ENCODE peak calls at places on chromosomes 1 and 21, in five cellular contexts. One of them, this sample, is unnamed.

GRCh38 chr1:19484793-19485361 is 462 bp downstream of the CAPZB start:
- DNase-seq in stimulated activated CD4-positive, alpha-beta T cell treated with anti-CD3 and anti-CD28 coated beads, Interleukin-2, amount 100 ng/mL, for 48 hours: no peak
- DNase-seq in neural progenitor cell: peak; percentile 65
- DNase-seq in lung microvascular endothelial cell: peak; percentile 46
- DNase-seq in renal cortical epithelial cell: no peak
- DNase-seq in this sample: no peak

GRCh38 chr1:68294354-68295066 is 62.2 kb upstream of the WLS start:
- DNase-seq in stimulated activated CD4-positive, alpha-beta T cell treated with anti-CD3 and anti-CD28 coated beads, Interleukin-2, amount 100 ng/mL, for 48 hours: no peak
- DNase-seq in neural progenitor cell: peak; percentile 32
- DNase-seq in lung microvascular endothelial cell: no peak
- DNase-seq in renal cortical epithelial cell: no peak
- DNase-seq in this sample: no peak

GRCh38 chr1:88740784-88741183 is 56.7 kb downstream of the PKN2 start:
- DNase-seq in stimulated activated CD4-positive, alpha-beta T cell treated with anti-CD3 and anti-CD28 coated beads, Interleukin-2, amount 100 ng/mL, for 48 hours: no peak
- DNase-seq in neural progenitor cell: no peak
- DNase-seq in lung microvascular endothelial cell: no peak
- DNase-seq in renal cortical epithelial cell: no peak
- DNase-seq in this sample: no peak

GRCh38 chr21:15326032-15326867 is 261.4 kb upstream of the NRIP1 start:
- DNase-seq in stimulated activated CD4-positive, alpha-beta T cell treated with anti-CD3 and anti-CD28 coated beads, Interleukin-2, amount 100 ng/mL, for 48 hours: no peak
- DNase-seq in neural progenitor cell: no peak
- DNase-seq in lung microvascular endothelial cell: no peak
- DNase-seq in renal cortical epithelial cell: no peak
- DNase-seq in this sample: no peak

GRCh38 chr1:195075973-195076372 is 1532.3 kb downstream of the KCNT2 start:
- DNase-seq in stimulated activated CD4-positive, alpha-beta T cell treated with anti-CD3 and anti-CD28 coated beads, Interleukin-2, amount 100 ng/mL, for 48 hours: no peak
- DNase-seq in neural progenitor cell: no peak
- DNase-seq in lung microvascular endothelial cell: no peak
- DNase-seq in renal cortical epithelial cell: no peak
- DNase-seq in this sample: no peak

GRCh38 chr1:115630342-115630741 is 11.4 kb upstream of the VANGL1 start:
- DNase-seq in stimulated activated CD4-positive, alpha-beta T cell treated with anti-CD3 and anti-CD28 coated beads, Interleukin-2, amount 100 ng/mL, for 48 hours: no peak
- DNase-seq in neural progenitor cell: no peak
- DNase-seq in lung microvascular endothelial cell: no peak
- DNase-seq in renal cortical epithelial cell: no peak
- DNase-seq in this sample: no peak

GRCh38 chr21:37338671-37339526 is 27.7 kb upstream of the DYRK1A start:
- DNase-seq in stimulated activated CD4-positive, alpha-beta T cell treated with anti-CD3 and anti-CD28 coated beads, Interleukin-2, amount 100 ng/mL, for 48 hours: no peak
- DNase-seq in neural progenitor cell: no peak
- DNase-seq in lung microvascular endothelial cell: peak; percentile 65
- DNase-seq in renal cortical epithelial cell: peak; percentile 67
- DNase-seq in this sample: no peak

GRCh38 chr1:207970329-207971038 is 59.6 kb upstream of the CD34 start:
- DNase-seq in stimulated activated CD4-positive, alpha-beta T cell treated with anti-CD3 and anti-CD28 coated beads, Interleukin-2, amount 100 ng/mL, for 48 hours: no peak
- DNase-seq in neural progenitor cell: no peak
- DNase-seq in lung microvascular endothelial cell: no peak
- DNase-seq in renal cortical epithelial cell: no peak
- DNase-seq in this sample: no peak

GRCh38 chr1:29471487-29472313 is 235.4 kb downstream of the PTPRU start:
- DNase-seq in stimulated activated CD4-positive, alpha-beta T cell treated with anti-CD3 and anti-CD28 coated beads, Interleukin-2, amount 100 ng/mL, for 48 hours: no peak
- DNase-seq in neural progenitor cell: no peak
- DNase-seq in lung microvascular endothelial cell: no peak
- DNase-seq in renal cortical epithelial cell: peak; percentile 3
- DNase-seq in this sample: no peak

GRCh38 chr1:58392083-58392482 is 154.4 kb downstream of the OMA1 start:
- DNase-seq in stimulated activated CD4-positive, alpha-beta T cell treated with anti-CD3 and anti-CD28 coated beads, Interleukin-2, amount 100 ng/mL, for 48 hours: no peak
- DNase-seq in neural progenitor cell: no peak
- DNase-seq in lung microvascular endothelial cell: no peak
- DNase-seq in renal cortical epithelial cell: no peak
- DNase-seq in this sample: peak; percentile 34

GRCh38 chr1:151945725-151946365 is 36.5 kb upstream of the THEM4 start:
- DNase-seq in stimulated activated CD4-positive, alpha-beta T cell treated with anti-CD3 and anti-CD28 coated beads, Interleukin-2, amount 100 ng/mL, for 48 hours: peak; percentile 65
- DNase-seq in neural progenitor cell: peak; percentile 16
- DNase-seq in lung microvascular endothelial cell: peak; percentile 98
- DNase-seq in renal cortical epithelial cell: peak; percentile 99
- DNase-seq in this sample: peak; percentile 31

GRCh38 chr1:113783254-113784103 is 24.2 kb upstream of the PHTF1 start:
- DNase-seq in stimulated activated CD4-positive, alpha-beta T cell treated with anti-CD3 and anti-CD28 coated beads, Interleukin-2, amount 100 ng/mL, for 48 hours: no peak
- DNase-seq in neural progenitor cell: no peak
- DNase-seq in lung microvascular endothelial cell: no peak
- DNase-seq in renal cortical epithelial cell: peak; percentile 15
- DNase-seq in this sample: peak; percentile 21

GRCh38 chr1:43499882-43500281 is 30.8 kb upstream of the PTPRF start:
- DNase-seq in stimulated activated CD4-positive, alpha-beta T cell treated with anti-CD3 and anti-CD28 coated beads, Interleukin-2, amount 100 ng/mL, for 48 hours: no peak
- DNase-seq in neural progenitor cell: no peak
- DNase-seq in lung microvascular endothelial cell: no peak
- DNase-seq in renal cortical epithelial cell: no peak
- DNase-seq in this sample: no peak

GRCh38 chr21:9780441-9780937 is 740.9 kb upstream of the TPTE start:
- DNase-seq in stimulated activated CD4-positive, alpha-beta T cell treated with anti-CD3 and anti-CD28 coated beads, Interleukin-2, amount 100 ng/mL, for 48 hours: no peak
- DNase-seq in neural progenitor cell: no peak
- DNase-seq in lung microvascular endothelial cell: no peak
- DNase-seq in renal cortical epithelial cell: no peak
- DNase-seq in this sample: no peak

GRCh38 chr1:38570576-38570975 is 289.0 kb downstream of the RRAGC start:
- DNase-seq in stimulated activated CD4-positive, alpha-beta T cell treated with anti-CD3 and anti-CD28 coated beads, Interleukin-2, amount 100 ng/mL, for 48 hours: no peak
- DNase-seq in neural progenitor cell: no peak
- DNase-seq in lung microvascular endothelial cell: no peak
- DNase-seq in renal cortical epithelial cell: no peak
- DNase-seq in this sample: no peak

GRCh38 chr1:93353286-93353685 is 7.6 kb downstream of the DR1 start:
- DNase-seq in stimulated activated CD4-positive, alpha-beta T cell treated with anti-CD3 and anti-CD28 coated beads, Interleukin-2, amount 100 ng/mL, for 48 hours: no peak
- DNase-seq in neural progenitor cell: no peak
- DNase-seq in lung microvascular endothelial cell: peak; percentile 19
- DNase-seq in renal cortical epithelial cell: no peak
- DNase-seq in this sample: no peak

GRCh38 chr1:113534875-113535274 is 144.6 kb downstream of the MAGI3 start:
- DNase-seq in stimulated activated CD4-positive, alpha-beta T cell treated with anti-CD3 and anti-CD28 coated beads, Interleukin-2, amount 100 ng/mL, for 48 hours: no peak
- DNase-seq in neural progenitor cell: no peak
- DNase-seq in lung microvascular endothelial cell: no peak
- DNase-seq in renal cortical epithelial cell: no peak
- DNase-seq in this sample: no peak

GRCh38 chr1:223748405-223748772 is 36.0 kb downstream of the CAPN2 start:
- DNase-seq in stimulated activated CD4-positive, alpha-beta T cell treated with anti-CD3 and anti-CD28 coated beads, Interleukin-2, amount 100 ng/mL, for 48 hours: no peak
- DNase-seq in neural progenitor cell: no peak
- DNase-seq in lung microvascular endothelial cell: no peak
- DNase-seq in renal cortical epithelial cell: no peak
- DNase-seq in this sample: no peak

GRCh38 chr21:32578107-32578691 is 7.1 kb downstream of the TCP10L start:
- DNase-seq in stimulated activated CD4-positive, alpha-beta T cell treated with anti-CD3 and anti-CD28 coated beads, Interleukin-2, amount 100 ng/mL, for 48 hours: no peak
- DNase-seq in neural progenitor cell: peak; percentile 71
- DNase-seq in lung microvascular endothelial cell: peak; percentile 36
- DNase-seq in renal cortical epithelial cell: no peak
- DNase-seq in this sample: no peak

GRCh38 chr21:42868196-42868595 is 11.1 kb downstream of the WDR4 start:
- DNase-seq in stimulated activated CD4-positive, alpha-beta T cell treated with anti-CD3 and anti-CD28 coated beads, Interleukin-2, amount 100 ng/mL, for 48 hours: no peak
- DNase-seq in neural progenitor cell: no peak
- DNase-seq in lung microvascular endothelial cell: no peak
- DNase-seq in renal cortical epithelial cell: no peak
- DNase-seq in this sample: no peak

GRCh38 chr1:3084726-3085125 is 15.7 kb downstream of the PRDM16 start:
- DNase-seq in stimulated activated CD4-positive, alpha-beta T cell treated with anti-CD3 and anti-CD28 coated beads, Interleukin-2, amount 100 ng/mL, for 48 hours: no peak
- DNase-seq in neural progenitor cell: no peak
- DNase-seq in lung microvascular endothelial cell: no peak
- DNase-seq in renal cortical epithelial cell: no peak
- DNase-seq in this sample: no peak

GRCh38 chr1:151831605-151832004 is at the start of gene RORC:
- DNase-seq in stimulated activated CD4-positive, alpha-beta T cell treated with anti-CD3 and anti-CD28 coated beads, Interleukin-2, amount 100 ng/mL, for 48 hours: no peak
- DNase-seq in neural progenitor cell: no peak
- DNase-seq in lung microvascular endothelial cell: no peak
- DNase-seq in renal cortical epithelial cell: no peak
- DNase-seq in this sample: no peak

GRCh38 chr1:154219511-154219910 is 1.2 kb upstream of the UBAP2L start:
- DNase-seq in stimulated activated CD4-positive, alpha-beta T cell treated with anti-CD3 and anti-CD28 coated beads, Interleukin-2, amount 100 ng/mL, for 48 hours: no peak
- DNase-seq in neural progenitor cell: no peak
- DNase-seq in lung microvascular endothelial cell: peak; percentile 51
- DNase-seq in renal cortical epithelial cell: peak; percentile 29
- DNase-seq in this sample: no peak

GRCh38 chr1:156625436-156626078 is 6.3 kb downstream of the HAPLN2 start:
- DNase-seq in stimulated activated CD4-positive, alpha-beta T cell treated with anti-CD3 and anti-CD28 coated beads, Interleukin-2, amount 100 ng/mL, for 48 hours: peak; percentile 71
- DNase-seq in neural progenitor cell: peak; percentile 79
- DNase-seq in lung microvascular endothelial cell: peak; percentile 63
- DNase-seq in renal cortical epithelial cell: no peak
- DNase-seq in this sample: peak; percentile 69

GRCh38 chr1:147264158-147264768 is 21.8 kb downstream of the CHD1L start:
- DNase-seq in stimulated activated CD4-positive, alpha-beta T cell treated with anti-CD3 and anti-CD28 coated beads, Interleukin-2, amount 100 ng/mL, for 48 hours: no peak
- DNase-seq in neural progenitor cell: no peak
- DNase-seq in lung microvascular endothelial cell: no peak
- DNase-seq in renal cortical epithelial cell: peak; percentile 70
- DNase-seq in this sample: no peak

GRCh38 chr1:162056043-162056442 is 13.4 kb upstream of the NOS1AP start:
- DNase-seq in stimulated activated CD4-positive, alpha-beta T cell treated with anti-CD3 and anti-CD28 coated beads, Interleukin-2, amount 100 ng/mL, for 48 hours: no peak
- DNase-seq in neural progenitor cell: peak; percentile 83
- DNase-seq in lung microvascular endothelial cell: peak; percentile 77
- DNase-seq in renal cortical epithelial cell: peak; percentile 59
- DNase-seq in this sample: peak; percentile 62

GRCh38 chr1:72936942-72937341 is 654.6 kb upstream of the NEGR1 start:
- DNase-seq in stimulated activated CD4-positive, alpha-beta T cell treated with anti-CD3 and anti-CD28 coated beads, Interleukin-2, amount 100 ng/mL, for 48 hours: no peak
- DNase-seq in neural progenitor cell: no peak
- DNase-seq in lung microvascular endothelial cell: no peak
- DNase-seq in renal cortical epithelial cell: no peak
- DNase-seq in this sample: no peak

GRCh38 chr1:24382165-24382577 is 31.4 kb downstream of the STPG1 start:
- DNase-seq in stimulated activated CD4-positive, alpha-beta T cell treated with anti-CD3 and anti-CD28 coated beads, Interleukin-2, amount 100 ng/mL, for 48 hours: no peak
- DNase-seq in neural progenitor cell: no peak
- DNase-seq in lung microvascular endothelial cell: no peak
- DNase-seq in renal cortical epithelial cell: peak; percentile 27
- DNase-seq in this sample: no peak

GRCh38 chr1:240031009-240031408 is 60.7 kb upstream of the FMN2 start:
- DNase-seq in stimulated activated CD4-positive, alpha-beta T cell treated with anti-CD3 and anti-CD28 coated beads, Interleukin-2, amount 100 ng/mL, for 48 hours: no peak
- DNase-seq in neural progenitor cell: no peak
- DNase-seq in lung microvascular endothelial cell: peak; percentile 35
- DNase-seq in renal cortical epithelial cell: peak; percentile 99
- DNase-seq in this sample: no peak

GRCh38 chr1:101198842-101199636 is 37.8 kb upstream of the S1PR1 start:
- DNase-seq in stimulated activated CD4-positive, alpha-beta T cell treated with anti-CD3 and anti-CD28 coated beads, Interleukin-2, amount 100 ng/mL, for 48 hours: peak; percentile 52
- DNase-seq in neural progenitor cell: no peak
- DNase-seq in lung microvascular endothelial cell: no peak
- DNase-seq in renal cortical epithelial cell: no peak
- DNase-seq in this sample: peak; percentile 70

GRCh38 chr21:36704281-36704957 is 5.5 kb downstream of the SIM2 start:
- DNase-seq in stimulated activated CD4-positive, alpha-beta T cell treated with anti-CD3 and anti-CD28 coated beads, Interleukin-2, amount 100 ng/mL, for 48 hours: no peak
- DNase-seq in neural progenitor cell: peak; percentile 57
- DNase-seq in lung microvascular endothelial cell: no peak
- DNase-seq in renal cortical epithelial cell: no peak
- DNase-seq in this sample: peak; percentile 26

GRCh38 chr1:222910699-222911098 is 95.9 kb downstream of the DISP1 start:
- DNase-seq in stimulated activated CD4-positive, alpha-beta T cell treated with anti-CD3 and anti-CD28 coated beads, Interleukin-2, amount 100 ng/mL, for 48 hours: no peak
- DNase-seq in neural progenitor cell: no peak
- DNase-seq in lung microvascular endothelial cell: no peak
- DNase-seq in renal cortical epithelial cell: peak; percentile 65
- DNase-seq in this sample: no peak

GRCh38 chr1:48878191-48878940 is 101.7 kb upstream of the BEND5 start:
- DNase-seq in stimulated activated CD4-positive, alpha-beta T cell treated with anti-CD3 and anti-CD28 coated beads, Interleukin-2, amount 100 ng/mL, for 48 hours: no peak
- DNase-seq in neural progenitor cell: no peak
- DNase-seq in lung microvascular endothelial cell: peak; percentile 32
- DNase-seq in renal cortical epithelial cell: peak; percentile 89
- DNase-seq in this sample: no peak